ENCODE peak calls at places on chromosomes 4 and X, in five cellular contexts. One of them, this sample, is unnamed.

GRCh38 chr4:16926214-16926613 is 27.8 kb upstream of the LDB2 start:
- DNase-seq in coronary artery: no peak
- DNase-seq in HCT116: no peak
- DNase-seq in fibroblast of the aortic adventitia: no peak
- DNase-seq in astrocyte: no peak
- DNase-seq in this sample: no peak

GRCh38 chr4:81314196-81314896 is 99.3 kb upstream of the PRKG2 start:
- DNase-seq in HCT116: no peak
- DNase-seq in coronary artery: no peak
- DNase-seq in fibroblast of the aortic adventitia: peak
- DNase-seq in astrocyte: no peak
- DNase-seq in this sample: peak

GRCh38 chrX:66005832-66006449 is 33.9 kb downstream of the VSIG4 start:
- DNase-seq in coronary artery: no peak
- DNase-seq in HCT116: no peak
- DNase-seq in astrocyte: no peak
- DNase-seq in fibroblast of the aortic adventitia: no peak
- DNase-seq in this sample: no peak

GRCh38 chrX:151722241-151722846 is 6.5 kb downstream of the FATE1 start:
- DNase-seq in fibroblast of the aortic adventitia: peak
- DNase-seq in astrocyte: no peak
- DNase-seq in HCT116: peak
- DNase-seq in coronary artery: no peak
- DNase-seq in this sample: no peak

GRCh38 chr4:139955600-139955999 is 198.4 kb downstream of the MAML3 start:
- DNase-seq in fibroblast of the aortic adventitia: no peak
- DNase-seq in coronary artery: no peak
- DNase-seq in HCT116: no peak
- DNase-seq in astrocyte: no peak
- DNase-seq in this sample: no peak

GRCh38 chr4:174358823-174359222 is 75.1 kb downstream of the CEP44 start:
- DNase-seq in astrocyte: peak
- DNase-seq in coronary artery: no peak
- DNase-seq in fibroblast of the aortic adventitia: peak
- DNase-seq in HCT116: peak
- DNase-seq in this sample: peak

GRCh38 chrX:129576539-129576938 is 36.5 kb downstream of the OCRL start:
- DNase-seq in HCT116: no peak
- DNase-seq in astrocyte: no peak
- DNase-seq in coronary artery: no peak
- DNase-seq in fibroblast of the aortic adventitia: no peak
- DNase-seq in this sample: no peak

GRCh38 chrX:129798888-129799287 is 19.1 kb downstream of the SASH3 start:
- DNase-seq in fibroblast of the aortic adventitia: no peak
- DNase-seq in coronary artery: no peak
- DNase-seq in astrocyte: no peak
- DNase-seq in HCT116: no peak
- DNase-seq in this sample: no peak

GRCh38 chrX:101656817-101657216 is 2.8 kb downstream of the ARMCX2 start:
- DNase-seq in astrocyte: no peak
- DNase-seq in HCT116: no peak
- DNase-seq in coronary artery: no peak
- DNase-seq in fibroblast of the aortic adventitia: no peak
- DNase-seq in this sample: no peak

GRCh38 chr4:187354740-187355139 is 631.1 kb upstream of the FAT1 start:
- DNase-seq in HCT116: no peak
- DNase-seq in astrocyte: no peak
- DNase-seq in coronary artery: no peak
- DNase-seq in fibroblast of the aortic adventitia: no peak
- DNase-seq in this sample: no peak

GRCh38 chr4:40990202-40990898 is 224.0 kb downstream of the APBB2 start:
- DNase-seq in HCT116: peak
- DNase-seq in fibroblast of the aortic adventitia: peak
- DNase-seq in coronary artery: no peak
- DNase-seq in astrocyte: peak
- DNase-seq in this sample: peak

GRCh38 chrX:154696328-154697045 is 43.1 kb upstream of the CTAG2 start:
- DNase-seq in astrocyte: peak
- DNase-seq in coronary artery: no peak
- DNase-seq in HCT116: no peak
- DNase-seq in fibroblast of the aortic adventitia: peak
- DNase-seq in this sample: no peak

GRCh38 chr4:117327491-117327890 is 242.1 kb upstream of the TRAM1L1 start:
- DNase-seq in astrocyte: no peak
- DNase-seq in coronary artery: no peak
- DNase-seq in HCT116: no peak
- DNase-seq in fibroblast of the aortic adventitia: no peak
- DNase-seq in this sample: no peak

GRCh38 chr4:8917868-8918783 is 46.5 kb upstream of the HMX1 start:
- DNase-seq in astrocyte: no peak
- DNase-seq in coronary artery: peak
- DNase-seq in HCT116: peak
- DNase-seq in fibroblast of the aortic adventitia: peak
- DNase-seq in this sample: peak

GRCh38 chr4:165738571-165738970 is 134.5 kb upstream of the TLL1 start:
- DNase-seq in astrocyte: peak
- DNase-seq in HCT116: no peak
- DNase-seq in coronary artery: no peak
- DNase-seq in fibroblast of the aortic adventitia: no peak
- DNase-seq in this sample: no peak

GRCh38 chrX:13690836-13691235 is 1.9 kb downstream of the RAB9A start:
- DNase-seq in HCT116: no peak
- DNase-seq in coronary artery: no peak
- DNase-seq in fibroblast of the aortic adventitia: no peak
- DNase-seq in astrocyte: no peak
- DNase-seq in this sample: peak
- TF ChIP-seq CTCF in HCT116: peak
- TF ChIP-seq CTCF in coronary artery: no peak
- TF ChIP-seq CTCF in fibroblast of the aortic adventitia: peak
- TF ChIP-seq CTCF in astrocyte: no peak
- TF ChIP-seq CTCF in this sample: peak

GRCh38 chr4:6293661-6294060 is 24.0 kb downstream of the WFS1 start:
- DNase-seq in HCT116: no peak
- DNase-seq in astrocyte: no peak
- DNase-seq in fibroblast of the aortic adventitia: no peak
- DNase-seq in coronary artery: no peak
- DNase-seq in this sample: no peak
- TF ChIP-seq CTCF in HCT116: no peak
- TF ChIP-seq CTCF in astrocyte: no peak
- TF ChIP-seq CTCF in fibroblast of the aortic adventitia: no peak
- TF ChIP-seq CTCF in coronary artery: no peak
- TF ChIP-seq CTCF in this sample: no peak

GRCh38 chr4:38184404-38184803 is 224.2 kb downstream of the PTTG2 start:
- DNase-seq in fibroblast of the aortic adventitia: no peak
- DNase-seq in astrocyte: no peak
- DNase-seq in coronary artery: no peak
- DNase-seq in HCT116: no peak
- DNase-seq in this sample: peak
- TF ChIP-seq CTCF in fibroblast of the aortic adventitia: peak
- TF ChIP-seq CTCF in astrocyte: peak
- TF ChIP-seq CTCF in coronary artery: no peak
- TF ChIP-seq CTCF in HCT116: peak
- TF ChIP-seq CTCF in this sample: peak

DNA sequence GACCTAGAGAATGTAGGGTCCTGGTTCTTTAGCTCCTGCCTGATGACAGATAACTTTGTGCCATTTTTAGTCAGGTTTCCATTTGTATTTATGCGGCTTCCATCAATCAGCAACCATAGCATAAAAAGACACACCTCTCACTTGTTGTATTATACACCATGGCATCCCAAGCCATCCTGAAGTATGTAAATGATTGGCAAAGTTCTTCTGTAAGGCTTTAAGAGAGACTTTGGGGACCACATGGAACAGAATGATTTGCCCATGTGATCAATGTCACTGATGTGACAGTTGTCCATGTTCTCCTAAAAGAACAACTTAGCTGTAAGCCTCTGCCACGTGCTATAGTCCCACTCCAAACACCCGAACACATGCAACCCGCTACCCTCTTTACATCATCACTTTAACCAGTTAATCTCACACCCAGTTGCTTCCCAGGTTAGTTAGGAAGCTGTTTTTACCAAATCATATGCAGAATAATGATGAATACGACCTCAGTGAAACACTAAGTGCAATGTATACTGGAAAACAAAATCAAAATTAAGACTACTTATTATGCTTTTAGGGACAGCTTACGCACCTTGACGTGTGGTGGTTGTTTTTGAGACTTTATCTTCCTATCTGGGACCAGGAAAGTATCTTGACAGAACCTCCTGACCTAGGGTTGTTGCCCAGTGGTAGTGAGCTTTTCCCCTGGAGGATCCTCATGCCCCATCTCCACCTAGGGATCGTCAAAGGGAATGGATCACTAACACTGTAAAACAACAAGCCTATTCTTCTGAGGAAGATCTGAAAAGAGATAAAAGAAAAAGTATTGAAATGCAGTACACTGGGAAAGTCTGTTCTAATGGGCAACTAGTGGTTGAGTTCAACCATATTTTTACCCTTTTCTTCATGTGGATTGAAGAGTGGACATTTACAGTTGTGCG is 267.8 kb downstream of the CHIC1 start:
- DNase-seq in HCT116: no peak
- DNase-seq in coronary artery: no peak
- DNase-seq in fibroblast of the aortic adventitia: no peak
- DNase-seq in astrocyte: no peak
- DNase-seq in this sample: no peak
- TF ChIP-seq CTCF in HCT116: no peak
- TF ChIP-seq CTCF in coronary artery: no peak
- TF ChIP-seq CTCF in fibroblast of the aortic adventitia: no peak
- TF ChIP-seq CTCF in astrocyte: no peak
- TF ChIP-seq CTCF in this sample: no peak

GRCh38 chrX:120244735-120245498 is 5.7 kb upstream of the ZBTB33 start:
- DNase-seq in astrocyte: peak
- DNase-seq in fibroblast of the aortic adventitia: peak
- DNase-seq in HCT116: peak
- DNase-seq in coronary artery: peak
- DNase-seq in this sample: peak
- TF ChIP-seq CTCF in astrocyte: no peak
- TF ChIP-seq CTCF in fibroblast of the aortic adventitia: no peak
- TF ChIP-seq CTCF in HCT116: no peak
- TF ChIP-seq CTCF in coronary artery: no peak
- TF ChIP-seq CTCF in this sample: no peak

GRCh38 chr4:125314676-125315570 is at the start of gene FAT4:
- DNase-seq in HCT116: peak
- DNase-seq in coronary artery: peak
- DNase-seq in fibroblast of the aortic adventitia: peak
- DNase-seq in astrocyte: peak
- DNase-seq in this sample: peak

GRCh38 chr4:125317526-125317880 is 2.7 kb downstream of the FAT4 start:
- DNase-seq in astrocyte: peak
- DNase-seq in fibroblast of the aortic adventitia: peak
- DNase-seq in HCT116: no peak
- DNase-seq in coronary artery: peak
- DNase-seq in this sample: no peak

GRCh38 chr4:125316391-125316780 is 1.6 kb downstream of the FAT4 start:
- DNase-seq in coronary artery: peak
- DNase-seq in HCT116: no peak
- DNase-seq in fibroblast of the aortic adventitia: no peak
- DNase-seq in astrocyte: no peak
- DNase-seq in this sample: no peak

GRCh38 chr4:125315571-125316390 is 1.0 kb downstream of the FAT4 start:
- DNase-seq in coronary artery: peak
- DNase-seq in HCT116: no peak
- DNase-seq in astrocyte: peak
- DNase-seq in fibroblast of the aortic adventitia: peak
- DNase-seq in this sample: no peak

DNA sequence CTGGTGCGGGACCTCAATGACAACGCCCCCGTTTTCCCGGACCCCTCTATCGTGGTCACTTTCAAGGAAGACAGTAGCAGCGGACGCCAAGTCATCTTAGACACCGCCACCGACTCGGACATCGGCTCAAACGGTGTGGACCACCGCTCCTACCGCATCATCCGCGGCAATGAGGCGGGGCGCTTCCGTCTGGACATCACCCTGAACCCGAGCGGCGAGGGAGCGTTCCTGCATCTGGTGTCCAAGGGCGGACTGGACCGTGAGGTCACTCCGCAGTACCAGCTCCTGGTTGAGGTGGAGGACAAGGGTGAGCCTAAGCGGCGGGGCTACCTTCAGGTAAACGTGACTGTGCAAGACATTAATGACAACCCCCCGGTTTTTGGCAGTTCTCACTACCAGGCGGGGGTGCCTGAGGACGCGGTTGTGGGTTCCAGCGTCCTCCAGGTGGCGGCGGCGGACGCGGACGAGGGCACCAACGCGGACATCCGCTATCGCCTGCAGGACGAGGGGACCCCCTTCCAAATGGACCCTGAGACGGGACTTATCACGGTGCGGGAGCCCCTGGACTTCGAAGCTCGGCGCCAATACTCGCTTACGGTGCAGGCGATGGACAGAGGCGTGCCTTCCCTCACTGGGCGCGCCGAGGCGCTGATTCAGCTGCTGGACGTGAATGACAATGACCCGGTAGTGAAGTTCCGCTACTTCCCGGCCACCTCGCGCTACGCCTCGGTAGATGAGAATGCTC is 2.2 kb downstream of the FAT4 start:
- DNase-seq in coronary artery: peak
- DNase-seq in fibroblast of the aortic adventitia: peak
- DNase-seq in astrocyte: peak
- DNase-seq in HCT116: no peak
- DNase-seq in this sample: no peak
- TF ChIP-seq CTCF in coronary artery: peak
- TF ChIP-seq CTCF in fibroblast of the aortic adventitia: peak
- TF ChIP-seq CTCF in astrocyte: peak
- TF ChIP-seq CTCF in HCT116: peak
- TF ChIP-seq CTCF in this sample: no peak

GRCh38 chr4:163755013-163755412 is 260.5 kb downstream of the TMA16 start:
- DNase-seq in HCT116: no peak
- DNase-seq in fibroblast of the aortic adventitia: peak
- DNase-seq in astrocyte: peak
- DNase-seq in coronary artery: no peak
- DNase-seq in this sample: peak
- TF ChIP-seq CTCF in HCT116: peak
- TF ChIP-seq CTCF in fibroblast of the aortic adventitia: no peak
- TF ChIP-seq CTCF in astrocyte: peak
- TF ChIP-seq CTCF in coronary artery: peak
- TF ChIP-seq CTCF in this sample: peak

DNA sequence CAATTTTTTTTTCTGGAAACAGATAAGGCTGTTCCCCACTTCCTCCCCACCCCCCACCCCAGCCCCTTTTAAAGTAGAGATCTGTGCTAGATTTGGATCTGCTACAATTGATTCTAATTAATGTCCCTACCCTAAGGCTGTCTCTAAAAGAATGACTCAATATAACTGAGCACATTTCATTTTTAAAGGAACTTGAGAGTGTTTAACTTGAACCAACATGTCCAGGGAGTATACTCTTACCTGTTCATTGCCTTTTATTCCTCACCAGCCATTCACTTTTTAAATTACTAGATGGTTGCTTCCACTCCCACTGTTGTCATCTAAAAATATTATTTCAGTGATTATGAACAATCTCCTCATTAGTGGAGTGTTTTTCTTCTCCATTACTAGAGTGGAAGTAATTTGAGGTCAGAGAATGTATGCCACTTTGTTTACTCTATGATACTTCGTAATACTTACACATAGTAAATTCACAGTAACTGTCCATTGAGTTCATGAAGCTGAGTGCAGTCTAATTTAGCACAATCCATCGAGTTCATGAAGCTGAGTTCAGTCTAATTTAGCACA is 14.1 kb upstream of the CNOT6L start:
- DNase-seq in coronary artery: no peak
- DNase-seq in astrocyte: no peak
- DNase-seq in fibroblast of the aortic adventitia: no peak
- DNase-seq in HCT116: no peak
- DNase-seq in this sample: no peak
- TF ChIP-seq CTCF in coronary artery: no peak
- TF ChIP-seq CTCF in astrocyte: no peak
- TF ChIP-seq CTCF in fibroblast of the aortic adventitia: no peak
- TF ChIP-seq CTCF in HCT116: no peak
- TF ChIP-seq CTCF in this sample: no peak

This sample was measured in GM12865.